ENCODE peak calls at places on chromosomes 3 and 15, in five cellular contexts. B is AG04450, W is mesenchymal stem cell, I is right cardiac atrium, F is thoracic aorta. P is an unnamed sample.

GRCh38 chr3:43363621-43364266 is 77.4 kb downstream of the SNRK start:
- DNase-seq in I (peak; percentile 60), B (peak; percentile 38), F (no peak), W (peak; percentile 68), P (no peak)

GRCh38 chr3:194852836-194853508 is 167.3 kb downstream of the FAM43A start:
- DNase-seq in I (no peak), W (no peak), B (no peak), F (no peak), P (no peak)

GRCh38 chr3:176914764-176915163 is 282.5 kb downstream of the TBL1XR1 start:
- DNase-seq in I (no peak), B (no peak), W (no peak), F (no peak), P (no peak)

GRCh38 chr3:4983739-4984510 is 4.7 kb downstream of the BHLHE40 start:
- DNase-seq in I (peak; percentile 77), F (no peak), W (peak; percentile 91), B (peak; percentile 74), P (peak; percentile 87)

GRCh38 chr15:64842986-64843561 is 1.4 kb downstream of the PLEKHO2 start:
- DNase-seq in I (peak; percentile 82), W (peak; percentile 76), B (no peak), F (no peak), P (no peak)

GRCh38 chr15:70617076-70617910 is 146.1 kb downstream of the UACA start:
- DNase-seq in B (no peak), W (no peak), F (no peak), I (no peak), P (peak; percentile 2)

GRCh38 chr15:81052046-81052445 is 51.3 kb downstream of the TLNRD1 start:
- DNase-seq in W (no peak), B (no peak), F (no peak), I (no peak), P (no peak)

GRCh38 chr3:15976524-15976923 is 178.7 kb upstream of the ANKRD28 start:
- DNase-seq in F (no peak), W (no peak), I (no peak), B (no peak), P (no peak)

GRCh38 chr3:13894096-13894811 is 14.4 kb upstream of the WNT7A start:
- DNase-seq in F (no peak), B (no peak), I (no peak), W (no peak), P (no peak)

GRCh38 chr3:164514576-164514975 is 563.7 kb downstream of the SI start:
- DNase-seq in F (no peak), I (no peak), W (no peak), B (no peak), P (no peak)

GRCh38 chr3:99505646-99506269 is 132.6 kb upstream of the COL8A1 start:
- DNase-seq in W (peak; percentile 99), I (peak; percentile 61), F (peak; percentile 28), B (peak; percentile 43), P (peak; percentile 30)

GRCh38 chr3:165040186-165040585 is 38.1 kb downstream of the SI start:
- DNase-seq in I (no peak), B (no peak), W (no peak), F (no peak), P (no peak)

GRCh38 chr3:127728417-127728816 is 55.7 kb downstream of the ABTB1 start:
- DNase-seq in W (peak; percentile 48), B (no peak), F (no peak), I (no peak), P (no peak)

GRCh38 chr15:34241376-34242350 is 16.8 kb downstream of the EMC4 start:
- DNase-seq in F (no peak), W (peak; percentile 55), B (no peak), I (no peak), P (no peak)

GRCh38 chr15:26477044-26477443 is 295.8 kb downstream of the GABRB3 start:
- DNase-seq in B (no peak), F (no peak), W (no peak), I (no peak), P (no peak)

GRCh38 chr3:161295325-161295724 is 74.2 kb downstream of the NMD3 start:
- DNase-seq in B (no peak), I (no peak), W (no peak), F (no peak), P (no peak)

GRCh38 chr15:65633752-65634151 is 12.0 kb downstream of the SLC24A1 start:
- DNase-seq in B (no peak), F (no peak), I (no peak), W (no peak), P (no peak)

GRCh38 chr3:69005071-69005816 is 8.2 kb downstream of the EOGT start:
- DNase-seq in I (no peak), W (no peak), F (no peak), B (no peak), P (no peak)

GRCh38 chr3:45269952-45270351 is 43.9 kb upstream of the TMEM158 start:
- DNase-seq in I (no peak), W (no peak), F (no peak), B (no peak), P (no peak)

GRCh38 chr15:87863152-87863551 is 393.4 kb downstream of the NTRK3 start:
- DNase-seq in I (no peak), B (no peak), W (peak; percentile 19), F (no peak), P (no peak)

GRCh38 chr3:76561494-76562242 is 478.2 kb upstream of the ROBO2 start:
- DNase-seq in I (no peak), F (no peak), W (peak; percentile 60), B (no peak), P (no peak)

GRCh38 chr3:48684054-48684349 is 1.7 kb downstream of the NCKIPSD start:
- DNase-seq in B (no peak), I (no peak), F (no peak), W (no peak), P (no peak)

GRCh38 chr15:39743611-39744010 is 39.0 kb downstream of the FSIP1 start:
- DNase-seq in B (no peak), F (no peak), W (no peak), I (no peak), P (no peak)

GRCh38 chr3:8507496-8507895 is 5.9 kb downstream of the LMCD1 start:
- DNase-seq in W (no peak), B (no peak), F (no peak), I (no peak), P (no peak)

GRCh38 chr3:46921871-46922271 is 44.4 kb downstream of the PTH1R start:
- DNase-seq in I (no peak), W (no peak), F (no peak), B (no peak), P (no peak)

GRCh38 chr15:89177633-89178306 is 43.6 kb downstream of the RLBP1 start:
- DNase-seq in I (peak; percentile 56), F (no peak), B (peak; percentile 57), W (peak; percentile 75), P (no peak)

GRCh38 chr15:99105516-99106341 is 849 bp downstream of the SYNM start:
- DNase-seq in I (peak; percentile 44), F (no peak), W (peak; percentile 74), B (no peak), P (no peak)

GRCh38 chr3:61960976-61961375 is 399.6 kb downstream of the PTPRG start:
- DNase-seq in W (no peak), F (no peak), I (no peak), B (no peak), P (no peak)

GRCh38 chr3:123791898-123792297 is 92.2 kb downstream of the MYLK start:
- DNase-seq in W (peak; percentile 59), I (no peak), F (no peak), B (no peak), P (peak; percentile 63)

GRCh38 chr3:120554727-120555660 is 41.1 kb upstream of the NDUFB4 start:
- DNase-seq in B (no peak), I (no peak), F (no peak), W (no peak), P (no peak)

GRCh38 chr3:71581981-71582611 is 1.4 kb downstream of the FOXP1 start:
- DNase-seq in I (peak; percentile 65), B (no peak), W (peak; percentile 46), F (peak; percentile 38), P (peak; percentile 85)

GRCh38 chr3:146750196-146750595 is 145.1 kb upstream of the PLSCR5 start:
- DNase-seq in F (no peak), B (no peak), W (peak; percentile 29), I (no peak), P (no peak)

GRCh38 chr3:177468331-177468730 is 271.0 kb upstream of the TBL1XR1 start:
- DNase-seq in F (no peak), B (peak; percentile 87), W (peak; percentile 50), I (peak; percentile 68), P (peak; percentile 70)

GRCh38 chr3:111666041-111666735 is 71.0 kb upstream of the ZBED2 start:
- DNase-seq in F (no peak), B (no peak), I (no peak), W (no peak), P (no peak)
- H3K27ac ChIP-seq in F (no peak overlapping the region), B (no peak overlapping the region), I (no peak overlapping the region), W (no peak overlapping the region), P (no peak overlapping the region)

GRCh38 chr3:134369231-134369741 is 5.0 kb downstream of the AMOTL2 start:
- DNase-seq in I (no peak), F (no peak), B (no peak), W (peak; percentile 82), P (peak; percentile 62)
- H3K27ac ChIP-seq in I (peak overlapping the region; percentile 90), F (peak overlapping the region; percentile 73), B (peak overlapping the region; percentile 100), W (peak overlapping the region; percentile 98), P (peak overlapping the region; percentile 99)

GRCh38 chr15:96354731-96355560 is 24.4 kb downstream of the NR2F2 start:
- DNase-seq in B (no peak), I (no peak), W (peak; percentile 92), F (no peak), P (no peak)
- H3K27ac ChIP-seq in B (peak overlapping the region; percentile 84), I (peak overlapping the region; percentile 78), W (peak overlapping the region; percentile 78), F (peak overlapping the region; percentile 75), P (peak overlapping the region; percentile 89)

GRCh38 chr15:50109086-50109987 is 9.7 kb downstream of the ATP8B4 start:
- DNase-seq in I (no peak), B (no peak), W (no peak), F (no peak), P (no peak)

GRCh38 chr15:50107157-50107556 is 11.9 kb downstream of the ATP8B4 start:
- DNase-seq in F (no peak), I (no peak), W (no peak), B (no peak), P (no peak)

GRCh38 chr15:50108446-50108845 is 10.6 kb downstream of the ATP8B4 start:
- DNase-seq in I (no peak), F (no peak), W (no peak), B (no peak), P (no peak)

GRCh38 chr15:50107591-50108408 is 11.2 kb downstream of the ATP8B4 start:
- DNase-seq in F (no peak), I (no peak), W (no peak), B (no peak), P (no peak)

GRCh38 chr15:50106438-50106837 is 12.6 kb downstream of the ATP8B4 start:
- DNase-seq in F (no peak), B (no peak), W (no peak), I (no peak), P (no peak)
- H3K27ac ChIP-seq in F (no peak overlapping the region), B (no peak overlapping the region), W (no peak overlapping the region), I (no peak overlapping the region), P (no peak overlapping the region)

GRCh38 chr3:183513046-183513706 is 42.3 kb downstream of the KLHL6 start:
- DNase-seq in I (no peak), W (no peak), B (no peak), F (no peak), P (peak; percentile 67)
- H3K27ac ChIP-seq in I (no peak overlapping the region), W (no peak overlapping the region), B (no peak overlapping the region), F (no peak overlapping the region), P (no peak overlapping the region)

GRCh38 chr3:105368575-105369500 is 2.1 kb downstream of the ALCAM start:
- DNase-seq in W (peak; percentile 76), F (no peak), B (no peak), I (peak; percentile 20), P (peak; percentile 22)
- H3K27ac ChIP-seq in W (peak overlapping the region; percentile 83), F (peak overlapping the region; percentile 73), B (peak overlapping the region; percentile 94), I (no peak overlapping the region), P (peak overlapping the region; percentile 96)

GRCh38 chr15:78875107-78875914 is 2.6 kb downstream of the MORF4L1 start:
- DNase-seq in I (peak; percentile 25), F (no peak), W (peak; percentile 16), B (no peak), P (no peak)
- H3K27ac ChIP-seq in I (no peak overlapping the region), F (no peak overlapping the region), W (no peak overlapping the region), B (no peak overlapping the region), P (peak overlapping the region; percentile 100)